ENCODE peak calls at places on chromosomes 5 and 9, in five cellular contexts. One of them, this sample, is unnamed.

GRCh38 chr5:158758666-158759065 is 341.1 kb downstream of the EBF1 start:
- DNase-seq in GM12878: no peak
- DNase-seq in K562: no peak
- DNase-seq in EL: peak; percentile 80
- DNase-seq in psoas muscle: no peak
- DNase-seq in this sample: no peak

GRCh38 chr5:139271201-139272027 is 22.1 kb upstream of the MATR3 start:
- DNase-seq in GM12878: no peak
- DNase-seq in K562: no peak
- DNase-seq in EL: peak; percentile 82
- DNase-seq in psoas muscle: no peak
- DNase-seq in this sample: no peak

GRCh38 chr9:129280236-129281231 is 102.5 kb upstream of the IER5L start:
- DNase-seq in GM12878: no peak
- DNase-seq in K562: no peak
- DNase-seq in EL: no peak
- DNase-seq in psoas muscle: peak; percentile 30
- DNase-seq in this sample: no peak

GRCh38 chr9:89036862-89037261 is 45.6 kb downstream of the S1PR3 start:
- DNase-seq in GM12878: no peak
- DNase-seq in K562: no peak
- DNase-seq in EL: no peak
- DNase-seq in psoas muscle: no peak
- DNase-seq in this sample: no peak

GRCh38 chr5:36741138-36741537 is 134.7 kb downstream of the SLC1A3 start:
- DNase-seq in GM12878: no peak
- DNase-seq in K562: no peak
- DNase-seq in EL: no peak
- DNase-seq in psoas muscle: no peak
- DNase-seq in this sample: no peak

GRCh38 chr9:95411211-95411892 is 93.8 kb upstream of the FANCC start:
- DNase-seq in GM12878: no peak
- DNase-seq in K562: peak; percentile 59
- DNase-seq in EL: no peak
- DNase-seq in psoas muscle: no peak
- DNase-seq in this sample: no peak

GRCh38 chr9:127449332-127449966 is 1.8 kb downstream of the RPL12 start:
- DNase-seq in GM12878: no peak
- DNase-seq in K562: no peak
- DNase-seq in EL: peak; percentile 31
- DNase-seq in psoas muscle: no peak
- DNase-seq in this sample: no peak

GRCh38 chr9:89533396-89534187 is 35.7 kb upstream of the SEMA4D start:
- DNase-seq in GM12878: no peak
- DNase-seq in K562: no peak
- DNase-seq in EL: no peak
- DNase-seq in psoas muscle: no peak
- DNase-seq in this sample: no peak

GRCh38 chr5:139294372-139295165 is 1.0 kb downstream of the MATR3 start:
- DNase-seq in GM12878: no peak
- DNase-seq in K562: peak; percentile 32
- DNase-seq in EL: peak; percentile 85
- DNase-seq in psoas muscle: peak; percentile 87
- DNase-seq in this sample: peak; percentile 78

GRCh38 chr5:134526483-134527155 is 1.1 kb downstream of the JADE2 start:
- DNase-seq in GM12878: no peak
- DNase-seq in K562: peak; percentile 73
- DNase-seq in EL: peak; percentile 36
- DNase-seq in psoas muscle: peak; percentile 90
- DNase-seq in this sample: peak; percentile 82

GRCh38 chr5:78300464-78301045 is 6.1 kb upstream of the AP3B1 start:
- DNase-seq in GM12878: no peak
- DNase-seq in K562: no peak
- DNase-seq in EL: peak; percentile 35
- DNase-seq in psoas muscle: no peak
- DNase-seq in this sample: no peak

GRCh38 chr5:1051366-1051720 is 42.7 kb downstream of the NKD2 start:
- DNase-seq in GM12878: no peak
- DNase-seq in K562: no peak
- DNase-seq in EL: no peak
- DNase-seq in psoas muscle: no peak
- DNase-seq in this sample: no peak

GRCh38 chr9:77997611-77998349 is 33.8 kb downstream of the GNAQ start:
- DNase-seq in GM12878: no peak
- DNase-seq in K562: no peak
- DNase-seq in EL: no peak
- DNase-seq in psoas muscle: peak; percentile 55
- DNase-seq in this sample: peak; percentile 43

This sample was measured in left ventricle myocardium inferior.